ENCODE peak calls at places on chromosomes 6 and 20, in four cellular contexts. One of them, this sample, is unnamed.
A peak's percentile ranks its signal among the peaks of the same experiment; 100 is the strongest.

GRCh38 chr6:111803384-111803783 is 69.9 kb downstream of the FYN start:
- DNase-seq in astrocyte of the cerebellum: no peak
- DNase-seq in kidney epithelial cell: no peak
- DNase-seq in GM06990: no peak
- DNase-seq in this sample: no peak

GRCh38 chr20:44615169-44615791 is 32.9 kb downstream of the PKIG start:
- DNase-seq in astrocyte of the cerebellum: no peak
- DNase-seq in kidney epithelial cell: no peak
- DNase-seq in GM06990: no peak
- DNase-seq in this sample: no peak

GRCh38 chr6:1759877-1760276 is 150.2 kb downstream of the FOXC1 start:
- DNase-seq in astrocyte of the cerebellum: no peak
- DNase-seq in kidney epithelial cell: no peak
- DNase-seq in GM06990: no peak
- DNase-seq in this sample: no peak

GRCh38 chr6:170532867-170533488 is 20.1 kb downstream of the PSMB1 start:
- DNase-seq in astrocyte of the cerebellum: no peak
- DNase-seq in kidney epithelial cell: no peak
- DNase-seq in GM06990: no peak
- DNase-seq in this sample: no peak

GRCh38 chr6:81326856-81327561 is 425.5 kb downstream of the TENT5A start:
- DNase-seq in astrocyte of the cerebellum: no peak
- DNase-seq in kidney epithelial cell: no peak
- DNase-seq in GM06990: no peak
- DNase-seq in this sample: no peak

GRCh38 chr6:22884441-22884840 is 315.1 kb downstream of the HDGFL1 start:
- DNase-seq in astrocyte of the cerebellum: no peak
- DNase-seq in kidney epithelial cell: no peak
- DNase-seq in GM06990: no peak
- DNase-seq in this sample: no peak

GRCh38 chr6:39017481-39017880 is 31.1 kb upstream of the GLP1R start:
- DNase-seq in astrocyte of the cerebellum: no peak
- DNase-seq in kidney epithelial cell: no peak
- DNase-seq in GM06990: no peak
- DNase-seq in this sample: no peak

GRCh38 chr20:39269031-39269461 is 306.9 kb downstream of the DHX35 start:
- DNase-seq in astrocyte of the cerebellum: no peak
- DNase-seq in kidney epithelial cell: no peak
- DNase-seq in GM06990: peak; percentile 20
- DNase-seq in this sample: no peak

GRCh38 chr20:36065427-36065998 is 89.0 kb upstream of the EPB41L1 start:
- DNase-seq in astrocyte of the cerebellum: no peak
- DNase-seq in kidney epithelial cell: no peak
- DNase-seq in GM06990: no peak
- DNase-seq in this sample: no peak

GRCh38 chr20:55888655-55889054 is 116.7 kb downstream of the CBLN4 start:
- DNase-seq in astrocyte of the cerebellum: no peak
- DNase-seq in kidney epithelial cell: no peak
- DNase-seq in GM06990: no peak
- DNase-seq in this sample: no peak

GRCh38 chr20:49803418-49803817 is 9.2 kb upstream of the SLC9A8 start:
- DNase-seq in astrocyte of the cerebellum: no peak
- DNase-seq in kidney epithelial cell: no peak
- DNase-seq in GM06990: no peak
- DNase-seq in this sample: no peak

GRCh38 chr6:27157461-27158315 is 89.8 kb upstream of the PRSS16 start:
- DNase-seq in astrocyte of the cerebellum: no peak
- DNase-seq in kidney epithelial cell: no peak
- DNase-seq in GM06990: peak; percentile 73
- DNase-seq in this sample: no peak

GRCh38 chr6:103236923-103237322 is 1622.8 kb downstream of the HACE1 start:
- DNase-seq in astrocyte of the cerebellum: no peak
- DNase-seq in kidney epithelial cell: no peak
- DNase-seq in GM06990: no peak
- DNase-seq in this sample: peak; percentile 7

GRCh38 chr6:31321820-31322219 is 35.2 kb downstream of the HLA-B start:
- DNase-seq in astrocyte of the cerebellum: no peak
- DNase-seq in kidney epithelial cell: no peak
- DNase-seq in GM06990: no peak
- DNase-seq in this sample: no peak

GRCh38 chr20:62148908-62149314 is 5.3 kb downstream of the SS18L1 start:
- DNase-seq in astrocyte of the cerebellum: no peak
- DNase-seq in kidney epithelial cell: no peak
- DNase-seq in GM06990: no peak
- DNase-seq in this sample: no peak

GRCh38 chr6:20379231-20379630 is 22.4 kb upstream of the E2F3 start:
- DNase-seq in astrocyte of the cerebellum: no peak
- DNase-seq in kidney epithelial cell: no peak
- DNase-seq in GM06990: no peak
- DNase-seq in this sample: no peak

GRCh38 chr6:14921170-14921569 is 324.7 kb upstream of the JARID2 start:
- DNase-seq in astrocyte of the cerebellum: no peak
- DNase-seq in kidney epithelial cell: no peak
- DNase-seq in GM06990: no peak
- DNase-seq in this sample: no peak

GRCh38 chr20:23212482-23212881 is 126.4 kb upstream of the CD93 start:
- DNase-seq in astrocyte of the cerebellum: no peak
- DNase-seq in kidney epithelial cell: no peak
- DNase-seq in GM06990: no peak
- DNase-seq in this sample: no peak

GRCh38 chr20:37095108-37095608 is 639 bp downstream of the RBL1 start:
- DNase-seq in astrocyte of the cerebellum: no peak
- DNase-seq in kidney epithelial cell: no peak
- DNase-seq in GM06990: no peak
- DNase-seq in this sample: no peak

GRCh38 chr6:3380344-3381232 is 76.3 kb downstream of the SLC22A23 start:
- DNase-seq in astrocyte of the cerebellum: no peak
- DNase-seq in kidney epithelial cell: no peak
- DNase-seq in GM06990: no peak
- DNase-seq in this sample: no peak

GRCh38 chr6:146028835-146029572 is at the start of gene GRM1:
- DNase-seq in astrocyte of the cerebellum: no peak
- DNase-seq in kidney epithelial cell: no peak
- DNase-seq in GM06990: no peak
- DNase-seq in this sample: no peak

GRCh38 chr20:23161244-23161875 is 75.2 kb upstream of the CD93 start:
- DNase-seq in astrocyte of the cerebellum: no peak
- DNase-seq in kidney epithelial cell: no peak
- DNase-seq in GM06990: peak; percentile 40
- DNase-seq in this sample: no peak

GRCh38 chr6:31620586-31621319 is at the start of gene PRRC2A:
- DNase-seq in astrocyte of the cerebellum: peak; percentile 95
- DNase-seq in kidney epithelial cell: no peak
- DNase-seq in GM06990: no peak
- DNase-seq in this sample: no peak

GRCh38 chr6:158808442-158808833 is 10.7 kb downstream of the EZR start:
- DNase-seq in astrocyte of the cerebellum: no peak
- DNase-seq in kidney epithelial cell: no peak
- DNase-seq in GM06990: no peak
- DNase-seq in this sample: peak; percentile 63

GRCh38 chr20:34037121-34037520 is 43.4 kb downstream of the RALY start:
- DNase-seq in astrocyte of the cerebellum: no peak
- DNase-seq in kidney epithelial cell: no peak
- DNase-seq in GM06990: no peak
- DNase-seq in this sample: no peak

GRCh38 chr20:37903317-37904007 is 535 bp downstream of the VSTM2L start:
- DNase-seq in astrocyte of the cerebellum: no peak
- DNase-seq in kidney epithelial cell: no peak
- DNase-seq in GM06990: no peak
- DNase-seq in this sample: no peak

GRCh38 chr20:10524034-10524476 is 89.0 kb downstream of the SLX4IP start:
- DNase-seq in astrocyte of the cerebellum: peak; percentile 52
- DNase-seq in kidney epithelial cell: no peak
- DNase-seq in GM06990: no peak
- DNase-seq in this sample: no peak

GRCh38 chr6:157019733-157020132 is 242.6 kb downstream of the ARID1B start:
- DNase-seq in astrocyte of the cerebellum: no peak
- DNase-seq in kidney epithelial cell: no peak
- DNase-seq in GM06990: no peak
- DNase-seq in this sample: no peak

GRCh38 chr6:91613481-91613880 is 1026.6 kb upstream of the MAP3K7 start:
- DNase-seq in astrocyte of the cerebellum: no peak
- DNase-seq in kidney epithelial cell: no peak
- DNase-seq in GM06990: no peak
- DNase-seq in this sample: no peak

GRCh38 chr20:10427060-10427692 is 6.8 kb downstream of the MKKS start:
- DNase-seq in astrocyte of the cerebellum: peak; percentile 66
- DNase-seq in kidney epithelial cell: no peak
- DNase-seq in GM06990: no peak
- DNase-seq in this sample: peak; percentile 15

GRCh38 chr6:26336355-26337198 is 28.4 kb upstream of the BTN3A2 start:
- DNase-seq in astrocyte of the cerebellum: no peak
- DNase-seq in kidney epithelial cell: no peak
- DNase-seq in GM06990: no peak
- DNase-seq in this sample: no peak

GRCh38 chr6:40352006-40352405 is 235.2 kb downstream of the LRFN2 start:
- DNase-seq in astrocyte of the cerebellum: no peak
- DNase-seq in kidney epithelial cell: no peak
- DNase-seq in GM06990: no peak
- DNase-seq in this sample: no peak

GRCh38 chr20:56974499-56975250 is 291.8 kb downstream of the BMP7 start:
- DNase-seq in astrocyte of the cerebellum: peak; percentile 43
- DNase-seq in kidney epithelial cell: no peak
- DNase-seq in GM06990: no peak
- DNase-seq in this sample: no peak

GRCh38 chr6:109893606-109894005 is 84.5 kb upstream of the GPR6 start:
- DNase-seq in astrocyte of the cerebellum: no peak
- DNase-seq in kidney epithelial cell: no peak
- DNase-seq in GM06990: no peak
- DNase-seq in this sample: no peak

DNA sequence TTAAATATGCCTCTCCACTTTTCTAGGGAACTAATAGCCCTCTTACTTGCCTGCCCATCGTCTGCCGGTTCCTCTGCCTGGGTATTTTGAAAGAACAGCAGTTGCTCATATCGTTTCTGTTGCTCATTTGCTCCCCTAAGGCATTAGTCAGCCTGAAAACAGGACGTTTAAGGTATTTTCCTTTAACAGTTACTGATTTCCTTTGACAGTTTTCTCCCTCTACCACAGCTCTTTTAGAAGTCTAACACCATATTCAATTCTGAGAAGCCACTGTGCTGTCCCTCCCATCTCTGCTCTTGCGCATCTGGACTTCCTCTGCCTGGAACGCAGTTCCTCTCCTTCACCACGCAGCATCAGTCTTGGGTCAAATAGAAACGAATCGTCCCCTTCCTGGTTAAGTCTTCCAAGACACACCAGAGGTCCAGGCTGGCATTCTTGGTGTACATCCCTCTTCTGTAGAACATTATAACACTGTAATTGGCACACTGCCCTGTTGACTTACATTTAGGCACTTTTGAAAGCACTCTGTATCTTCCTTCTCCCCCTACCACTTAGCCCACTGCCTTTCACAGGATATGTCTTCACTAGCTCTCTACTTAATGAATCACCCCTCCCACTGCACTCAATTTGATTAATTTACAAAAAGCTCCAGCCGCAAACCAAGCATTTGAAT is 141.0 kb upstream of the CARMIL1 start:
- DNase-seq in astrocyte of the cerebellum: no peak
- DNase-seq in kidney epithelial cell: no peak
- DNase-seq in GM06990: peak; percentile 60
- DNase-seq in this sample: no peak
- H3K4me3 ChIP-seq in astrocyte of the cerebellum: peak overlapping the region; percentile 19
- H3K4me3 ChIP-seq in kidney epithelial cell: no peak overlapping the region
- H3K4me3 ChIP-seq in GM06990: peak overlapping the region; percentile 60
- H3K4me3 ChIP-seq in this sample: no peak overlapping the region

DNA sequence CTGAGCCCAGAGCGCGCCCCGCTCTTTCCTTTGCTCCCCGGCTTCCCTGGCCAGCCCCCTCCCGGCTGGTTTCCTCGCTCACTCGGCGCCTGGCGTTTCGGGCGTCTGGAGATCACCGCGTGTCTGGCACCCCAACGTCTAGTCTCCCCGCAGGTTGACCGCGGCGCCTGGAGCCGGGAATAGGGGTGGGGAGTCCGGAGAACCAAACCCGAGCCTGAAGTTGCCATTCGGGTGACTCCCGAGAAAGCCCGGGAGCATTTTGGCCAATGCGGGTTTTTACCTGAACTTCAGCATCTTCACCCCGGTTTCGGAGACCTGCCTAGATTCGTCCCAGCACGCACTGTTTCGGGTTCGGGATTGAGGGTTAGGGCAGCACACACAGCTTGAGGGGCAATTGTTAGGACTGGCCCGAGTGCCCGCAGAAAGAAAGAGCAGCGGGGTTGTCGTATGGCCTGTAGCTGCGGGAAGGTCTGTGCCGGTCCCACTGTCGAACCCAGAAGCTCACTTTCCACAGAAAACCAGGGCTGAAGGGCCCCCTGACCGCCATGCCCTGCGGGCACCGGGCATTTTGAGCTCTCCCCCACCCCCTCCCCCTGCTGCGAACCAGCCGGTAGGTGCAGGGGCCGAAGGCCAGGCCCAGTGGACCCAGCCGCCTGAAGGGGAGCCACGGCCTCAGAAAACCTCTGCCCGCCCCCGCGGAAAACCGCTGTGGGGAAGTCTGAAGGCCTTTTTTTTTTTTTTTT is 2.1 kb downstream of the FOXP4 start:
- DNase-seq in astrocyte of the cerebellum: no peak
- DNase-seq in kidney epithelial cell: no peak
- DNase-seq in GM06990: peak; percentile 37
- DNase-seq in this sample: no peak
- H3K4me3 ChIP-seq in astrocyte of the cerebellum: peak overlapping the region; percentile 88
- H3K4me3 ChIP-seq in kidney epithelial cell: peak overlapping the region; percentile 91
- H3K4me3 ChIP-seq in GM06990: peak overlapping the region; percentile 97
- H3K4me3 ChIP-seq in this sample: peak overlapping the region; percentile 93

GRCh38 chr6:75374913-75375530 is 90.4 kb upstream of the TMEM30A start:
- DNase-seq in astrocyte of the cerebellum: no peak
- DNase-seq in kidney epithelial cell: no peak
- DNase-seq in GM06990: no peak
- DNase-seq in this sample: no peak
- H3K4me3 ChIP-seq in astrocyte of the cerebellum: no peak overlapping the region
- H3K4me3 ChIP-seq in kidney epithelial cell: no peak overlapping the region
- H3K4me3 ChIP-seq in GM06990: no peak overlapping the region
- H3K4me3 ChIP-seq in this sample: no peak overlapping the region

DNA sequence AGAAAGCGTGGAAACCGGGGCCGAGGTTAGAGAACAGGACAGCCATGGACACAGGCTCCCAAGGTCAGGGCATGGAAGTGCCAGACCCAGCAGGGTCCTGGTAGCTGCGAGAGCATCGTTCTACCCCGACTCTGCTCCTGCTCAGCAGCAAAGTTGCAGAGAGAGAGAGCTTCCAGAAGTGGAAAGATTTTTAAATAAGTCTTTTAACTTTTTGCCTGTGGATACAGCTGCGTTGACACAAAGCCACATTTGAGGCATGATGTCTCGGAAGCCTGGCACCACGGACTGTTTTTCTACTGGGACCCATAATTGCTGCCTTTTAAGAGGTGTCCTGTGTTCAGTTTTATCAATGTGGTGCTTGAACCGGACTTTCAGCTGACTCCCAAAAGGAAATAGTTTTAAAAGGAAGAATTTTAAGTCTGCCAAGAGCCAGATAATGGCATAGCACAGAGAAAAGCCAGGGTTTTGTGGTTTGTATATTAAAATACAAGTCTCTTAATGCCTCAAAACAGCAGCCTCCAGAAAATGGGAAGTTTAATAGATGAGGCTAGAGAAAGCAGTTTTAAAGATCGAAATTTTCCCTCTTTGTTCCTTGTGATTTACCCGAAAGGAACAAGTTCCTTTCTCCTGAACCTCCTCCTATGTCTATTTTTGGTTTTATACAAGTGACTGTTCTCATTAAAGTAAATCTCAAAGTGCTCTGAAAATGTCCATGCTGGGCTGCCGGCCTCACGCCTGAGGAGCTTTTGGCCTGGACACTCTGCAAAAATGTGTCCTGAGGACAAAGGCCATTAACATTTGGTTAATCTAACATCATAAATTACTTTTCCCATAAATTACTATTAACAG is 91.5 kb downstream of the RIN2 start:
- DNase-seq in astrocyte of the cerebellum: no peak
- DNase-seq in kidney epithelial cell: no peak
- DNase-seq in GM06990: no peak
- DNase-seq in this sample: no peak
- H3K4me3 ChIP-seq in astrocyte of the cerebellum: no peak overlapping the region
- H3K4me3 ChIP-seq in kidney epithelial cell: no peak overlapping the region
- H3K4me3 ChIP-seq in GM06990: no peak overlapping the region
- H3K4me3 ChIP-seq in this sample: no peak overlapping the region